ENCODE peak calls at places on chromosomes 2 and 18, in six cellular contexts. N is astrocyte, K is cardiac muscle cell, C is EH, D is GM12865, E is HFFc6. Y is an unnamed sample.

GRCh38 chr18:23689616-23690504 is 607 bp downstream of the LAMA3 start:
- DNase-seq in K (peak; percentile 15), N (no peak), D (no peak), C (no peak), E (no peak), Y (no peak)

GRCh38 chr2:224195954-224196571 is 157.0 kb upstream of the SERPINE2 start:
- DNase-seq in C (no peak), K (no peak), N (no peak), D (no peak), E (no peak), Y (no peak)

GRCh38 chr2:121140734-121141133 is 144.3 kb downstream of the TFCP2L1 start:
- DNase-seq in C (no peak), E (no peak), N (no peak), D (no peak), K (no peak), Y (no peak)

GRCh38 chr2:195447353-195447975 is 209.6 kb upstream of the SLC39A10 start:
- DNase-seq in C (no peak), N (no peak), K (no peak), D (no peak), E (no peak), Y (no peak)

GRCh38 chr2:60849165-60849564 is 32.2 kb upstream of the REL start:
- DNase-seq in D (no peak), C (peak; percentile 41), E (no peak), K (no peak), N (peak; percentile 3), Y (peak; percentile 32)

GRCh38 chr2:72561621-72562318 is 264.1 kb downstream of the EXOC6B start:
- DNase-seq in E (peak; percentile 73), N (peak; percentile 85), C (peak; percentile 83), D (no peak), K (peak; percentile 5), Y (no peak)

GRCh38 chr2:140586379-140586778 is 1544.4 kb downstream of the LRP1B start:
- DNase-seq in N (no peak), K (peak; percentile 49), C (peak; percentile 32), E (no peak), D (peak; percentile 48), Y (peak; percentile 48)

GRCh38 chr2:207875473-207876212 is 105.9 kb upstream of the FZD5 start:
- DNase-seq in C (no peak), D (no peak), N (no peak), K (no peak), E (no peak), Y (no peak)

GRCh38 chr2:200419325-200419724 is 90.5 kb downstream of the KCTD18 start:
- DNase-seq in C (no peak), E (no peak), D (no peak), N (no peak), K (no peak), Y (no peak)

GRCh38 chr18:73879771-73880170 is 267.9 kb downstream of the FBXO15 start:
- DNase-seq in C (peak; percentile 77), D (no peak), N (peak; percentile 59), K (no peak), E (peak; percentile 51), Y (no peak)

GRCh38 chr2:37615808-37616673 is 55.4 kb downstream of the CDC42EP3 start:
- DNase-seq in K (no peak), D (peak; percentile 59), C (no peak), N (no peak), E (no peak), Y (peak; percentile 51)

GRCh38 chr2:70643715-70644114 is 90.1 kb upstream of the TGFA start:
- DNase-seq in C (no peak), D (peak; percentile 20), E (no peak), K (peak; percentile 15), N (no peak), Y (peak; percentile 71)

GRCh38 chr2:65622499-65622898 is 190.1 kb upstream of the SPRED2 start:
- DNase-seq in E (no peak), C (peak; percentile 36), N (no peak), K (no peak), D (no peak), Y (no peak)

GRCh38 chr18:47175895-47176575 is at the start of gene IER3IP1:
- DNase-seq in K (peak; percentile 92), N (peak; percentile 81), E (peak; percentile 91), D (peak; percentile 95), C (peak; percentile 88), Y (peak; percentile 91)

GRCh38 chr18:72993245-72993644 is 125.5 kb upstream of the NETO1 start:
- DNase-seq in N (no peak), D (no peak), E (no peak), K (no peak), C (no peak), Y (no peak)

GRCh38 chr2:233270951-233271350 is 19.5 kb downstream of the ATG16L1 start:
- DNase-seq in D (no peak), N (no peak), E (no peak), K (no peak), C (no peak), Y (no peak)

GRCh38 chr18:59954746-59955145 is 55.0 kb downstream of the PMAIP1 start:
- DNase-seq in K (no peak), N (peak; percentile 70), D (no peak), C (peak; percentile 66), E (peak; percentile 52), Y (no peak)

GRCh38 chr2:111049792-111050640 is 70.7 kb upstream of the BCL2L11 start:
- DNase-seq in N (peak; percentile 6), C (no peak), K (peak; percentile 15), E (no peak), D (peak; percentile 77), Y (no peak)

GRCh38 chr2:174750923-174751441 is 13.3 kb downstream of the CHRNA1 start:
- DNase-seq in D (peak; percentile 82), N (no peak), C (no peak), E (no peak), K (no peak), Y (no peak)

GRCh38 chr2:56465491-56465890 is 281.7 kb downstream of the CCDC85A start:
- DNase-seq in C (peak; percentile 47), N (peak; percentile 12), E (peak; percentile 35), K (no peak), D (no peak), Y (no peak)

GRCh38 chr2:18910843-18911242 is 321.5 kb upstream of the NT5C1B start:
- DNase-seq in C (peak; percentile 97), E (peak; percentile 69), D (no peak), K (no peak), N (peak; percentile 82), Y (no peak)

GRCh38 chr2:10256525-10257031 is 46.1 kb upstream of the HPCAL1 start:
- DNase-seq in N (no peak), E (no peak), C (no peak), K (no peak), D (no peak), Y (no peak)

GRCh38 chr2:67234443-67234842 is 162.7 kb upstream of the ETAA1 start:
- DNase-seq in E (peak; percentile 70), N (peak; percentile 18), C (peak; percentile 77), D (no peak), K (peak; percentile 19), Y (peak; percentile 34)

GRCh38 chr2:231369580-231370428 is 25.7 kb upstream of the B3GNT7 start:
- DNase-seq in N (no peak), E (no peak), D (no peak), C (no peak), K (peak; percentile 62), Y (peak; percentile 46)